ENCODE peak calls at places on chromosomes 6 and 20, in five cellular contexts. O, T, I, W and Q are unnamed samples.

GRCh38 chr20:4722993-4723392 is 1.3 kb downstream of the PRND start:
- ATAC-seq in T (no peak), O (no peak), I (no peak), W (no peak), Q (no peak)

GRCh38 chr20:13312300-13312699 is 91.2 kb downstream of the ISM1 start:
- ATAC-seq in O (no peak), I (no peak), T (no peak), W (no peak), Q (peak)

GRCh38 chr6:17957488-17957887 is 29.9 kb downstream of the KIF13A start:
- ATAC-seq in O (no peak), W (no peak), I (peak), T (peak), Q (peak)

GRCh38 chr6:67630146-67630545 is 1004.9 kb upstream of the ADGRB3 start:
- ATAC-seq in O (peak), T (no peak), W (peak), I (peak), Q (no peak)

GRCh38 chr6:106185626-106186025 is 99.5 kb downstream of the PRDM1 start:
- ATAC-seq in O (no peak), I (no peak), W (no peak), T (no peak), Q (no peak)

GRCh38 chr6:37971263-37971662 is 151.7 kb downstream of the ZFAND3 start:
- ATAC-seq in W (no peak), O (no peak), T (peak), I (no peak), Q (no peak)

GRCh38 chr6:351011-351866 is 40.3 kb upstream of the IRF4 start:
- ATAC-seq in T (no peak), O (no peak), I (no peak), W (no peak), Q (no peak)

GRCh38 chr6:36607782-36608386 is 13.7 kb downstream of the SRSF3 start:
- ATAC-seq in O (no peak), T (no peak), W (no peak), I (no peak), Q (no peak)

GRCh38 chr6:157443066-157443800 is 62.2 kb downstream of the ZDHHC14 start:
- ATAC-seq in T (no peak), I (no peak), O (no peak), W (no peak), Q (peak)

GRCh38 chr6:53152576-53152975 is 3.9 kb upstream of the GCM1 start:
- ATAC-seq in I (no peak), W (no peak), O (no peak), T (no peak), Q (no peak)

GRCh38 chr6:25312034-25312620 is 33.0 kb downstream of the CARMIL1 start:
- ATAC-seq in W (no peak), T (peak), O (peak), I (peak), Q (no peak)

GRCh38 chr6:47117314-47117713 is 75.2 kb upstream of the ADGRF1 start:
- ATAC-seq in W (no peak), I (no peak), O (no peak), T (no peak), Q (no peak)